ENCODE peak calls at places on chromosomes 5 and 9, in nine cellular contexts. T is tibial artery, W is cardiac muscle cell, K is stomach, J is GM23338, R is Caco-2, O is fibroblast of lung, D is fibroblast of mammary gland, C is foreskin fibroblast. M is an unnamed sample.

GRCh38 chr5:147611483-147611882 is 101.6 kb upstream of the DPYSL3 start:
- DNase-seq in T (no peak), W (no peak), K (no peak), J (peak), R (no peak), O (no peak), D (no peak), C (no peak), M (no peak)

GRCh38 chr5:170302729-170303501 is 5.3 kb upstream of the LCP2 start:
- DNase-seq in T (no peak), W (peak), K (no peak), J (no peak), R (no peak), O (no peak), D (no peak), C (no peak), M (no peak)

GRCh38 chr5:39006650-39007049 is 67.5 kb downstream of the RICTOR start:
- DNase-seq in T (no peak), W (no peak), K (no peak), J (no peak), R (no peak), O (no peak), D (no peak), C (no peak), M (no peak)

GRCh38 chr9:92191801-92192200 is 76.6 kb upstream of the SPTLC1 start:
- DNase-seq in T (no peak), W (no peak), K (no peak), J (no peak), R (peak), O (peak), D (peak), C (peak), M (no peak)

GRCh38 chr9:223167-223566 is 8.5 kb downstream of the DOCK8 start:
- DNase-seq in T (no peak), W (no peak), K (no peak), J (no peak), R (no peak), O (no peak), D (no peak), C (no peak), M (no peak)

GRCh38 chr9:68768619-68769018 is 63.6 kb downstream of the PIP5K1B start:
- DNase-seq in T (no peak), W (no peak), K (no peak), J (no peak), R (no peak), O (no peak), D (no peak), C (no peak), M (no peak)

GRCh38 chr9:34372598-34373011 is 4.1 kb downstream of the MYORG start:
- DNase-seq in T (no peak), W (no peak), K (no peak), J (peak), R (peak), O (no peak), D (no peak), C (no peak), M (no peak)

GRCh38 chr5:73119492-73120157 is 750 bp upstream of the TMEM171 start:
- DNase-seq in T (no peak), W (no peak), K (peak), J (peak), R (no peak), O (no peak), D (peak), C (no peak), M (peak)

GRCh38 chr5:64758916-64759315 is 9.6 kb downstream of the SREK1IP1 start:
- DNase-seq in T (no peak), W (no peak), K (no peak), J (no peak), R (no peak), O (no peak), D (no peak), C (no peak), M (no peak)

GRCh38 chr9:105191508-105192118 is 52.8 kb upstream of the SLC44A1 start:
- DNase-seq in T (no peak), W (no peak), K (no peak), J (no peak), R (no peak), O (peak), D (peak), C (no peak), M (no peak)

GRCh38 chr9:101486693-101487442 is 46.8 kb upstream of the RNF20 start:
- DNase-seq in T (peak), W (peak), K (peak), J (peak), R (peak), O (peak), D (peak), C (peak), M (peak)

GRCh38 chr5:149824115-149824514 is 94.0 kb downstream of the PPARGC1B start:
- DNase-seq in T (no peak), W (no peak), K (no peak), J (no peak), R (no peak), O (no peak), D (no peak), C (no peak), M (no peak)

GRCh38 chr5:82676663-82677062 is 398.5 kb upstream of the RPS23 start:
- DNase-seq in T (no peak), W (no peak), K (no peak), J (no peak), R (no peak), O (no peak), D (no peak), C (no peak), M (no peak)

GRCh38 chr9:123065191-123065590 is 31.7 kb downstream of the GPR21 start:
- DNase-seq in T (no peak), W (no peak), K (no peak), J (no peak), R (no peak), O (peak), D (no peak), C (no peak), M (no peak)

GRCh38 chr5:4700082-4700481 is 440.0 kb upstream of the ADAMTS16 start:
- DNase-seq in T (no peak), W (peak), K (no peak), J (peak), R (peak), O (peak), D (peak), C (no peak), M (peak)

GRCh38 chr9:105425817-105426433 is 21.9 kb upstream of the FSD1L start:
- DNase-seq in T (no peak), W (no peak), K (no peak), J (peak), R (no peak), O (peak), D (peak), C (no peak), M (no peak)

GRCh38 chr9:68462004-68462775 is 78.5 kb downstream of the TMEM252 start:
- DNase-seq in T (no peak), W (no peak), K (no peak), J (peak), R (no peak), O (peak), D (no peak), C (no peak), M (no peak)

GRCh38 chr5:115956957-115957356 is 5.3 kb upstream of the LVRN start:
- DNase-seq in T (no peak), W (no peak), K (no peak), J (no peak), R (no peak), O (no peak), D (no peak), C (no peak), M (no peak)
- TF ChIP-seq CTCF in T (no peak), W (no peak), K (no peak), J (no peak), R (no peak), O (no peak), D (no peak), C (no peak), M (no peak)

GRCh38 chr9:110561826-110562225 is 17.7 kb downstream of the SVEP1 start:
- DNase-seq in T (no peak), W (no peak), K (no peak), J (no peak), R (no peak), O (no peak), D (peak), C (no peak), M (no peak)

GRCh38 chr9:110555551-110555950 is 24.0 kb downstream of the SVEP1 start:
- DNase-seq in T (no peak), W (no peak), K (no peak), J (no peak), R (no peak), O (peak), D (no peak), C (no peak), M (no peak)

GRCh38 chr9:110559869-110560268 is 19.7 kb downstream of the SVEP1 start:
- DNase-seq in T (no peak), W (no peak), K (no peak), J (no peak), R (no peak), O (no peak), D (peak), C (no peak), M (no peak)

GRCh38 chr9:110555971-110556370 is 23.6 kb downstream of the SVEP1 start:
- DNase-seq in T (peak), W (no peak), K (peak), J (no peak), R (peak), O (peak), D (peak), C (peak), M (peak)
- H3K4me3 ChIP-seq in T (no peak), W (no peak), K (no peak), J (no peak), R (no peak), O (no peak), D (no peak), C (no peak), M (no peak)

GRCh38 chr5:135447298-135447929 is at the start of gene DCANP1:
- DNase-seq in T (no peak), W (no peak), K (no peak), J (no peak), R (no peak), O (no peak), D (no peak), C (no peak), M (no peak)
- TF ChIP-seq CTCF in T (no peak), W (no peak), K (no peak), J (no peak), R (no peak), O (no peak), D (no peak), C (no peak), M (no peak)

GRCh38 chr5:55900068-55900467 is 48.9 kb downstream of the IL31RA start:
- DNase-seq in T (no peak), W (no peak), K (no peak), J (no peak), R (no peak), O (no peak), D (peak), C (no peak), M (no peak)
- H3K4me3 ChIP-seq in T (no peak), W (no peak), K (no peak), J (no peak), R (no peak), O (no peak), D (no peak), C (no peak), M (no peak)

GRCh38 chr5:159640376-159640775 is 275.9 kb upstream of the ADRA1B start:
- DNase-seq in T (no peak), W (no peak), K (no peak), J (no peak), R (no peak), O (no peak), D (no peak), C (no peak), M (no peak)

GRCh38 chr5:159641371-159642039 is 274.8 kb upstream of the ADRA1B start:
- DNase-seq in T (no peak), W (no peak), K (no peak), J (no peak), R (no peak), O (no peak), D (no peak), C (no peak), M (no peak)

GRCh38 chr5:159640921-159641320 is 275.4 kb upstream of the ADRA1B start:
- DNase-seq in T (no peak), W (no peak), K (no peak), J (no peak), R (no peak), O (no peak), D (no peak), C (no peak), M (no peak)

GRCh38 chr5:159644053-159644452 is 272.2 kb upstream of the ADRA1B start:
- DNase-seq in T (no peak), W (no peak), K (no peak), J (no peak), R (no peak), O (no peak), D (no peak), C (no peak), M (no peak)

GRCh38 chr5:159642379-159642778 is 273.9 kb upstream of the ADRA1B start:
- DNase-seq in T (no peak), W (no peak), K (no peak), J (no peak), R (no peak), O (no peak), D (no peak), C (no peak), M (no peak)
- TF ChIP-seq CTCF in T (no peak), W (no peak), K (no peak), J (no peak), R (no peak), O (no peak), D (peak), C (no peak), M (no peak)

DNA sequence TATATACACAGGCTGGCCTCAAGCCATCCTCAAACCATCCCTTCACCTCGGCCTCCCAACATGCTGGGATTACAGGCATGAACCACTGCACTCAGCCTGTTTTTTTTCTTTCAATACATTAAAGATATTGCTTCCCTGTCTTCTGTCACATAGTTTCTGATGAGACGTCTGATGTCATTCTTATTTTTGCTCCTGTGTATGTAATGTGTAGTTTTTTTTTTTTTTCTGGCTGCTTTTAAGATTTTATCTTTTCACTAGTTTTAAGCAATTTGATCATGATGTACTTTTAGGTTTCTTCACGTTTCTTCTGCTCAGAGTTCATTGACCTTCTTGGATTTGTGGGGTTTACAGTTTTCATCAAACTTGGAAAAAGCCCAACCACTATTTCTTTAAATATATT is 11.3 kb upstream of the RGS3 start:
- DNase-seq in T (no peak), W (no peak), K (no peak), J (no peak), R (no peak), O (no peak), D (no peak), C (no peak), M (no peak)
- H3K4me3 ChIP-seq in T (no peak), W (no peak), K (no peak), J (no peak), R (no peak), O (no peak), D (no peak), C (no peak), M (no peak)

M was measured in epithelial cell of proximal tubule.